ENCODE peak calls at places on chromosomes 1 and 21, in six cellular contexts. X, R, M, C, V and W are unnamed samples.

GRCh38 chr1:161258439-161259386 is at the start of gene PCP4L1:
- DNase-seq in X (no peak), R (peak), M (peak), C (no peak), V (peak), W (no peak)

GRCh38 chr1:181104790-181105133 is 16.3 kb downstream of the IER5 start:
- DNase-seq in X (no peak), R (no peak), M (no peak), C (peak), V (no peak), W (no peak)

GRCh38 chr1:233242827-233243483 is 52.6 kb downstream of the PCNX2 start:
- DNase-seq in X (peak), R (no peak), M (no peak), C (no peak), V (no peak), W (no peak)

GRCh38 chr1:64923294-64923718 is 43.0 kb downstream of the JAK1 start:
- DNase-seq in X (no peak), R (no peak), M (no peak), C (peak), V (peak), W (no peak)

GRCh38 chr21:36922861-36923260 is 43.6 kb downstream of the HLCS start:
- DNase-seq in X (no peak), R (no peak), M (no peak), C (no peak), V (no peak), W (no peak)

GRCh38 chr1:152718238-152718637 is 10.3 kb downstream of the LCE4A start:
- DNase-seq in X (no peak), R (no peak), M (no peak), C (no peak), V (no peak), W (no peak)

GRCh38 chr1:196393742-196394141 is 214.5 kb downstream of the KCNT2 start:
- DNase-seq in X (no peak), R (peak), M (peak), C (no peak), V (peak), W (no peak)

GRCh38 chr1:69510026-69510425 is 57.7 kb upstream of the LRRC7 start:
- DNase-seq in X (no peak), R (peak), M (no peak), C (no peak), V (peak), W (no peak)

GRCh38 chr1:182568647-182569284 is 20.3 kb downstream of the RNASEL start:
- DNase-seq in X (no peak), R (no peak), M (no peak), C (no peak), V (no peak), W (no peak)

GRCh38 chr1:150321826-150322166 is 463 bp downstream of the PRPF3 start:
- DNase-seq in X (peak), R (no peak), M (no peak), C (no peak), V (no peak), W (no peak)

GRCh38 chr21:45288441-45288841 is 746 bp upstream of the POFUT2 start:
- DNase-seq in X (no peak), R (peak), M (no peak), C (no peak), V (no peak), W (peak)
- H3K27ac ChIP-seq in X (peak), R (no peak), M (peak), C (no peak), V (no peak), W (peak)

DNA sequence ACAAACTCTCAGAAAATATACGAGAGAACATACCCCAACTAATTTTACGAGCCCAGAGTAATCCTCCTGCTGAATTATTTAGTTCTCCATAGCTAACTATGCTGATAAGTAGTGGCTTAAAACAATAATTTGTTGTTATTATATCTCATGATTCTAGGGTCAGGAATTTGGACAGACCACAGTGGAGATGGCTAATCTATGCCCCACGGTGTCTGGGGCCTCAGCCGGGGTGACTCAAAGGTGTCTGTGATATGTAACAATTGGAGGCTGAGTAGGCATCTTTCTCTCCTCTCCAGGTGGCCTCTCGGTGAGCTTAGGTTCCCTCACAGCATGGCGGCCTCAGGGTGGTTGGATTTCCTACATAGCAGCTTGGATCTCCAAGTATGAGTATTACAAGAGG is 35.4 kb upstream of the FOXO6 start:
- DNase-seq in X (no peak), R (peak), M (no peak), C (no peak), V (peak), W (no peak)
- H3K27ac ChIP-seq in X (no peak), R (no peak), M (no peak), C (no peak), V (no peak), W (no peak)

GRCh38 chr1:113860891-113861290 is 10.6 kb downstream of the PTPN22 start:
- DNase-seq in X (no peak), R (no peak), M (peak), C (no peak), V (peak), W (no peak)

GRCh38 chr1:113858982-113859381 is 12.5 kb downstream of the PTPN22 start:
- DNase-seq in X (no peak), R (no peak), M (no peak), C (no peak), V (no peak), W (no peak)

GRCh38 chr1:113856011-113856410 is 15.5 kb downstream of the PTPN22 start:
- DNase-seq in X (no peak), R (no peak), M (no peak), C (no peak), V (no peak), W (no peak)

GRCh38 chr1:113859478-113860175 is 11.9 kb downstream of the PTPN22 start:
- DNase-seq in X (no peak), R (no peak), M (no peak), C (no peak), V (no peak), W (no peak)

GRCh38 chr1:113858418-113858817 is 13.1 kb downstream of the PTPN22 start:
- DNase-seq in X (no peak), R (no peak), M (no peak), C (no peak), V (no peak), W (no peak)
- H3K27ac ChIP-seq in X (peak), R (no peak), M (no peak), C (no peak), V (no peak), W (no peak)

GRCh38 chr1:43537423-43538142 is 6.9 kb downstream of the PTPRF start:
- DNase-seq in X (no peak), R (no peak), M (no peak), C (no peak), V (peak), W (no peak)
- H3K27ac ChIP-seq in X (no peak), R (no peak), M (no peak), C (no peak), V (peak), W (peak)